ENCODE peak calls at places on chromosome 15, in nine cellular contexts. O is T1000, V is fibroblast of lung, Z is GM23338, Q is tibial artery, D is NCI-H2081, A is gastrocnemius medialis, Y is neural progenitor cell, E is GM12891. R is an unnamed sample.

GRCh38 chr15:41970456-41970855 is 1.9 kb downstream of the EHD4 start:
- DNase-seq in O (no peak), V (no peak), Z (no peak), Q (no peak), D (no peak), A (no peak), Y (no peak), E (no peak), R (no peak)

GRCh38 chr15:33132722-33133345 is 61.7 kb downstream of the FMN1 start:
- DNase-seq in O (peak), V (peak), Z (peak), Q (no peak), D (peak), A (no peak), Y (peak), E (peak), R (no peak)

GRCh38 chr15:42919794-42920280 is 741 bp downstream of the TTBK2 start:
- DNase-seq in O (peak), V (peak), Z (peak), Q (peak), D (no peak), A (peak), Y (peak), E (no peak), R (no peak)

GRCh38 chr15:64566629-64567427 is 106.5 kb downstream of the ZNF609 start:
- DNase-seq in O (no peak), V (no peak), Z (peak), Q (no peak), D (no peak), A (no peak), Y (no peak), E (no peak), R (no peak)

GRCh38 chr15:35912196-35912595 is 366.2 kb upstream of the DPH6 start:
- DNase-seq in O (no peak), V (peak), Z (peak), Q (no peak), D (no peak), A (no peak), Y (no peak), E (no peak), R (no peak)

GRCh38 chr15:53307952-53308624 is 451.4 kb downstream of the WDR72 start:
- DNase-seq in O (no peak), V (no peak), Z (peak), Q (no peak), D (no peak), A (no peak), Y (no peak), E (no peak), R (no peak)

GRCh38 chr15:31060429-31061140 is 40.9 kb downstream of the TRPM1 start:
- DNase-seq in O (no peak), V (no peak), Z (no peak), Q (no peak), D (no peak), A (no peak), Y (no peak), E (no peak), R (no peak)

GRCh38 chr15:72155021-72155621 is 36.9 kb downstream of the SENP8 start:
- DNase-seq in O (peak), V (peak), Z (peak), Q (peak), D (no peak), A (peak), Y (no peak), E (no peak), R (peak)

GRCh38 chr15:41417812-41418211 is 917 bp downstream of the RTF1 start:
- DNase-seq in O (no peak), V (no peak), Z (peak), Q (no peak), D (no peak), A (no peak), Y (peak), E (no peak), R (no peak)

GRCh38 chr15:75828429-75828828 is 14.8 kb upstream of the UBE2Q2 start:
- DNase-seq in O (no peak), V (no peak), Z (no peak), Q (no peak), D (no peak), A (no peak), Y (no peak), E (no peak), R (no peak)

GRCh38 chr15:76057332-76058000 is 2.3 kb upstream of the TMEM266 start:
- DNase-seq in O (no peak), V (peak), Z (peak), Q (no peak), D (peak), A (no peak), Y (peak), E (no peak), R (no peak)

GRCh38 chr15:26967719-26968269 is 3.2 kb upstream of the GABRG3 start:
- DNase-seq in O (no peak), V (peak), Z (peak), Q (no peak), D (no peak), A (no peak), Y (peak), E (no peak), R (no peak)

GRCh38 chr15:95990833-95991232 is 339.7 kb upstream of the NR2F2 start:
- DNase-seq in O (no peak), V (peak), Z (no peak), Q (no peak), D (no peak), A (no peak), Y (no peak), E (no peak), R (no peak)

GRCh38 chr15:92693922-92694331 is 38.4 kb upstream of the FAM174B start:
- DNase-seq in O (no peak), V (peak), Z (peak), Q (no peak), D (peak), A (no peak), Y (peak), E (no peak), R (no peak)

GRCh38 chr15:63054985-63055384 is 12.4 kb downstream of the TPM1 start:
- DNase-seq in O (no peak), V (peak), Z (no peak), Q (no peak), D (no peak), A (no peak), Y (no peak), E (no peak), R (no peak)

GRCh38 chr15:33443699-33444098 is 132.9 kb downstream of the RYR3 start:
- DNase-seq in O (no peak), V (no peak), Z (no peak), Q (no peak), D (no peak), A (no peak), Y (no peak), E (no peak), R (no peak)

GRCh38 chr15:71329041-71329440 is 213.8 kb downstream of the THSD4 start:
- DNase-seq in O (no peak), V (peak), Z (no peak), Q (peak), D (no peak), A (no peak), Y (no peak), E (no peak), R (peak)

GRCh38 chr15:50119063-50119700 is at the start of gene ATP8B4:
- DNase-seq in O (no peak), V (no peak), Z (peak), Q (no peak), D (no peak), A (no peak), Y (peak), E (no peak), R (no peak)

GRCh38 chr15:25136119-25136518 is 181.3 kb downstream of the SNRPN start:
- DNase-seq in O (no peak), V (no peak), Z (peak), Q (no peak), D (no peak), A (no peak), Y (peak), E (no peak), R (no peak)

GRCh38 chr15:67832031-67832551 is 6.8 kb downstream of the SKOR1 start:
- DNase-seq in O (no peak), V (no peak), Z (peak), Q (no peak), D (no peak), A (no peak), Y (peak), E (no peak), R (no peak)

GRCh38 chr15:52082197-52083036 is 30.2 kb downstream of the BCL2L10 start:
- DNase-seq in O (no peak), V (peak), Z (no peak), Q (no peak), D (no peak), A (no peak), Y (peak), E (peak), R (no peak)

GRCh38 chr15:31306426-31307269 is 20.0 kb upstream of the KLF13 start:
- DNase-seq in O (no peak), V (peak), Z (peak), Q (no peak), D (peak), A (peak), Y (peak), E (no peak), R (no peak)

GRCh38 chr15:37536967-37537624 is 397.3 kb upstream of the TMCO5A start:
- DNase-seq in O (no peak), V (peak), Z (no peak), Q (no peak), D (no peak), A (no peak), Y (no peak), E (no peak), R (no peak)

GRCh38 chr15:84747423-84748273 is 744 bp upstream of the ZNF592 start:
- DNase-seq in O (peak), V (peak), Z (peak), Q (peak), D (peak), A (peak), Y (peak), E (no peak), R (peak)

GRCh38 chr15:36403351-36403750 is 176.1 kb upstream of the CDIN1 start:
- DNase-seq in O (no peak), V (no peak), Z (no peak), Q (no peak), D (no peak), A (no peak), Y (peak), E (no peak), R (no peak)

GRCh38 chr15:61081028-61081322 is 148.1 kb downstream of the RORA start:
- DNase-seq in O (no peak), V (no peak), Z (no peak), Q (no peak), D (no peak), A (no peak), Y (no peak), E (no peak), R (no peak)

GRCh38 chr15:69015591-69015990 is 1.1 kb downstream of the NOX5 start:
- DNase-seq in O (no peak), V (no peak), Z (no peak), Q (no peak), D (no peak), A (no peak), Y (no peak), E (no peak), R (no peak)

GRCh38 chr15:65132841-65133549 is 613 bp downstream of the PDCD7 start:
- DNase-seq in O (no peak), V (peak), Z (peak), Q (no peak), D (no peak), A (no peak), Y (peak), E (peak), R (no peak)

GRCh38 chr15:26449296-26449695 is 323.6 kb downstream of the GABRB3 start:
- DNase-seq in O (no peak), V (peak), Z (peak), Q (no peak), D (no peak), A (no peak), Y (no peak), E (no peak), R (no peak)

GRCh38 chr15:45794768-45795486 is 160.1 kb downstream of the SQOR start:
- DNase-seq in O (no peak), V (no peak), Z (no peak), Q (no peak), D (peak), A (no peak), Y (no peak), E (no peak), R (no peak)

GRCh38 chr15:68042156-68042854 is 11.8 kb upstream of the PIAS1 start:
- DNase-seq in O (no peak), V (no peak), Z (no peak), Q (no peak), D (no peak), A (no peak), Y (no peak), E (no peak), R (no peak)

GRCh38 chr15:69782809-69783208 is 314.9 kb downstream of the TLE3 start:
- DNase-seq in O (no peak), V (no peak), Z (no peak), Q (no peak), D (no peak), A (no peak), Y (no peak), E (no peak), R (no peak)

GRCh38 chr15:39127925-39128617 is 452.8 kb upstream of the THBS1 start:
- DNase-seq in O (peak), V (peak), Z (peak), Q (no peak), D (no peak), A (no peak), Y (peak), E (no peak), R (no peak)

GRCh38 chr15:76866716-76867321 is 38.3 kb downstream of the SCAPER start:
- DNase-seq in O (no peak), V (peak), Z (peak), Q (no peak), D (no peak), A (no peak), Y (peak), E (no peak), R (no peak)

GRCh38 chr15:100972975-100973350 is 53.8 kb downstream of the LRRK1 start:
- DNase-seq in O (no peak), V (no peak), Z (peak), Q (no peak), D (no peak), A (no peak), Y (peak), E (no peak), R (no peak)

GRCh38 chr15:41278319-41278718 is 47.3 kb downstream of the CHP1 start:
- DNase-seq in O (no peak), V (no peak), Z (no peak), Q (no peak), D (no peak), A (no peak), Y (no peak), E (no peak), R (no peak)

GRCh38 chr15:99476413-99477222 is 89.2 kb upstream of the MEF2A start:
- DNase-seq in O (peak), V (peak), Z (no peak), Q (peak), D (no peak), A (peak), Y (peak), E (peak), R (peak)

R was measured in uterus.